ENCODE peak calls at places on chromosomes 3 and 15, in eight cellular contexts. C is PC-9, W is spleen, O is heart right ventricle, I is IMR-90, T is WTC11, Y is lower leg skin, V is ovary. K is an unnamed sample.
A peak's percentile ranks its signal among the peaks of the same experiment; 100 is the strongest.

GRCh38 chr3:104044002-104044401 is 1322.7 kb upstream of the ALCAM start:
- DNase-seq in T (no peak), Y (no peak), V (no peak), I (no peak), W (no peak), C (no peak), O (no peak), K (no peak)

GRCh38 chr3:171967932-171968678 is 71.3 kb upstream of the FNDC3B start:
- DNase-seq in I (peak; percentile 85), Y (no peak), W (no peak), T (no peak), O (peak; percentile 48), V (no peak), C (no peak), K (peak; percentile 85)

GRCh38 chr3:97864-98263 is 98.7 kb upstream of the CHL1 start:
- DNase-seq in V (no peak), W (no peak), Y (no peak), T (no peak), I (no peak), C (no peak), O (no peak), K (no peak)

GRCh38 chr15:85865070-85865684 is 70.5 kb upstream of the KLHL25 start:
- DNase-seq in T (peak; percentile 76), V (no peak), O (peak; percentile 22), Y (peak; percentile 76), I (peak; percentile 48), C (no peak), W (no peak), K (no peak)

GRCh38 chr3:38001456-38002081 is 11.0 kb downstream of the VILL start:
- DNase-seq in I (no peak), O (no peak), T (peak; percentile 62), W (peak; percentile 77), C (no peak), V (peak; percentile 29), Y (no peak), K (no peak)

GRCh38 chr3:113211370-113212154 is at the start of gene BOC:
- DNase-seq in C (peak; percentile 38), Y (peak; percentile 88), O (peak; percentile 46), V (peak; percentile 70), T (peak; percentile 43), I (peak; percentile 68), W (no peak), K (no peak)

GRCh38 chr3:14521611-14522010 is 18.5 kb downstream of the GRIP2 start:
- DNase-seq in Y (peak; percentile 76), O (no peak), V (peak; percentile 9), C (no peak), T (no peak), W (peak; percentile 65), I (no peak), K (no peak)

GRCh38 chr3:132004571-132004970 is 30.2 kb downstream of the CPNE4 start:
- DNase-seq in C (no peak), I (no peak), T (no peak), W (no peak), O (no peak), V (no peak), Y (no peak), K (no peak)

GRCh38 chr3:59575113-59576001 is 525.5 kb upstream of the CFAP20DC start:
- DNase-seq in V (peak; percentile 81), Y (peak; percentile 97), T (peak; percentile 92), C (peak; percentile 50), W (peak; percentile 93), I (peak; percentile 69), O (peak; percentile 81), K (peak; percentile 39)

GRCh38 chr3:59559721-59560514 is 510.1 kb upstream of the CFAP20DC start:
- DNase-seq in C (peak; percentile 74), V (no peak), O (no peak), T (no peak), W (no peak), Y (no peak), I (peak; percentile 97), K (peak; percentile 67)

GRCh38 chr3:126317029-126317996 is 39.9 kb downstream of the KLF15 start:
- DNase-seq in W (peak; percentile 33), O (no peak), Y (peak; percentile 32), T (no peak), V (no peak), C (no peak), I (no peak), K (no peak)

GRCh38 chr15:94164202-94164807 is 67.1 kb upstream of the MCTP2 start:
- DNase-seq in Y (no peak), I (peak; percentile 51), O (peak; percentile 40), W (no peak), C (no peak), T (peak; percentile 67), V (peak; percentile 21), K (no peak)

GRCh38 chr3:197792019-197792647 is 1.1 kb downstream of the LRCH3 start:
- DNase-seq in T (no peak), V (no peak), W (no peak), I (no peak), O (no peak), C (no peak), Y (no peak), K (no peak)

GRCh38 chr3:60708191-60708975 is 542.9 kb downstream of the FHIT start:
- DNase-seq in T (no peak), O (no peak), C (no peak), Y (no peak), W (no peak), I (peak; percentile 75), V (no peak), K (peak; percentile 11)

GRCh38 chr3:134494539-134494938 is 8.7 kb downstream of the CEP63 start:
- DNase-seq in W (no peak), I (no peak), C (no peak), O (no peak), V (no peak), Y (no peak), T (no peak), K (no peak)

GRCh38 chr3:14434105-14434504 is 31.7 kb downstream of the SLC6A6 start:
- DNase-seq in O (no peak), Y (no peak), T (no peak), C (peak; percentile 43), W (no peak), I (peak; percentile 65), V (no peak), K (no peak)

GRCh38 chr15:84862214-84862975 is 22.1 kb upstream of the SLC28A1 start:
- DNase-seq in T (no peak), C (no peak), I (no peak), W (no peak), Y (peak; percentile 79), V (no peak), O (no peak), K (no peak)
- TF ChIP-seq CTCF in T (no peak), C (no peak), I (no peak), W (no peak), Y (no peak), V (no peak), O (no peak), K (no peak)

GRCh38 chr3:176651622-176652021 is 545.7 kb downstream of the TBL1XR1 start:
- DNase-seq in T (no peak), O (no peak), Y (no peak), V (no peak), I (no peak), C (no peak), W (no peak), K (no peak)
- TF ChIP-seq CTCF in T (no peak), O (no peak), Y (no peak), V (no peak), I (no peak), C (no peak), W (no peak), K (no peak)

DNA sequence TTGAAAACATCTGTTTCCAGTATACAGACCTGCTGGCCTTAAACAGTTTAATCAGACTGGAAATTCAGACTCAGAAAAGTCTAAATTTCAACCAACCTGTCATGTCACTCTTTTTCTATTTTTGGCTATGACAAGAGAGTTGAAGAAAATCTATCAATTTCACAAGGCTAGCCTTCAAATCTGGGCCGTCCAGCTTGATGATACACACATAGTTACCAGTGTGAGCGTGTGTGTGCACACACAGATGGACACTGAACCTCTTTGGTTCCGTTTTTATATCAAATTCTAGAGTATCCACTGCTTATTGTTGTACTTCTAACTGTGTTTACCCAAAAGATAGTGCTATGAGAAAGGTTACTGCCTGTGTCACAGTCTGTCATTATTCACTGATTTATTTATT is 368.2 kb downstream of the LPP start:
- DNase-seq in W (no peak), Y (no peak), I (no peak), C (no peak), O (no peak), T (no peak), V (no peak), K (no peak)
- TF ChIP-seq CTCF in W (no peak), Y (no peak), I (no peak), C (no peak), O (no peak), T (no peak), V (no peak), K (no peak)

DNA sequence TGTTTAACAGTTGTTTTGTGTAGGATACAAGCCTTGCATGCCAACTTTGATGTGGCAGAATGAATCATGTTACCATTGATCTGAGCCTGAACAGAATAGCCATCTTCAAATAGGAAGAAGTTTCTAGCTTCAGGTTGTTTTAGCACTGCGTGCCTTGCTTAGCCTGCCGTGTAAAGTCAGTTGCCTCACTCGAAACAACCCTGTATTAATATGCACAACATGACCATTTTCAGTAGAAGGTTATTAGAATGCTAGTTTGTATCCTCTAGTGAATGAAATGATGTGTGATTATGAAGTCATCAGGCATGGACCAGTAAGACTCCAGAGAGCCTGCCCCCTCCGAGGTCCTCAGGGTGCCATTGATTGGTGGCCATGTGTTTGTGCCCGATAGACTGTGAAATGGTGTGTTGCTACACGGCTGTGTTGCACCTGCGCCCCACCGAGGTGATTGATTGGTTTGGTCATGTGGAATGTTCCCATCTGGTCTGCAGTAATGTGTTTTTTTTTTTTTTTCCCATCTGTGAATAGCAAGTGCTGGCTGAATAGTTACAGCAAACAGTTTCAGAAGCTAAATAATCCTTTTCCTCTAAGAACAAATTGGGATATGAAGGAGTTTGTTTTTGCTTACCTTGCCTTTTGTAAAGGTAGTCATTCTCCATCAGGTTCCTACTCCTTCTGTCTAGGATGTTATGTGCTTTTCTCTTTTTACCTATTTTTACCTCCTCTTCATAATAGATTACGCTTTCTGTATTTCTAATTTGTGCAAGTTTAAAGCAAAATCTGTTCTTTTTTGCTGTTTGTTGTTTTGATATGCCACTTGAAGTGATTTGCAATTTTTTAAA is 214.9 kb downstream of the TCF12 start:
- DNase-seq in O (no peak), Y (no peak), V (no peak), W (no peak), T (no peak), I (peak; percentile 34), C (no peak), K (no peak)
- TF ChIP-seq CTCF in O (no peak), Y (no peak), V (no peak), W (no peak), T (no peak), I (no peak), C (no peak), K (no peak)

DNA sequence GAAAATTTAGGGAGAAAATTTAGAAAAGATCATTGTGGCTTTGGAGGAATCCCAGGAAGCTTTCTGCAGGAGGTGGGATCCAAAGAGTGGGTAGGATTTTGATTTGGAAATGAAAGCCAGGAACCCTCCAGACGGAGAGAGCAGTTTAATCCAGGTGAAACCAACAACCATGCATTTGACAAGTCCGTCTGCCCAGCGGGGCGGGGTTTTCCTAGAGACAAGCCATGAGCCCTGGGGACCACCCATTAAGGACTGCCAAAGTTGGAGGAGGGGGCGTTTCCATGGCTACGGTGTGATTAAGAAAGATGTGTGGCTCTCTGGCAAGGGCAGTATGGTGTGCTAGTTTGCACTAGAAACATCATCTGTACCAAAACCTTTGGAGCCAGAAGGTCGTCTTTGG is 53.4 kb downstream of the SRGAP3 start:
- DNase-seq in V (no peak), Y (peak; percentile 60), C (no peak), I (no peak), T (peak; percentile 83), O (no peak), W (no peak), K (no peak)
- TF ChIP-seq CTCF in V (no peak), Y (no peak), C (no peak), I (no peak), T (no peak), O (no peak), W (no peak), K (no peak)